ENCODE peak calls at places on chromosomes 13 and 19, in four cellular contexts. C, R, W and Y are unnamed samples.

GRCh38 chr13:110835721-110836599 is 78.9 kb downstream of the ANKRD10 start:
- DNase-seq in R (no peak), C (no peak), W (no peak), Y (no peak)

GRCh38 chr19:35089554-35089953 is 26.1 kb upstream of the FXYD3 start:
- DNase-seq in C (no peak), R (no peak), W (no peak), Y (no peak)

GRCh38 chr19:40716031-40716654 is 543 bp downstream of the COQ8B start:
- DNase-seq in W (peak), C (no peak), R (peak), Y (peak)

GRCh38 chr19:2059422-2060201 is 8.6 kb upstream of the MKNK2 start:
- DNase-seq in R (peak), C (no peak), W (peak), Y (no peak)

GRCh38 chr19:5025027-5025426 is 56.1 kb downstream of the KDM4B start:
- DNase-seq in R (no peak), C (no peak), W (no peak), Y (no peak)

GRCh38 chr19:12723643-12724426 is at the start of gene TNPO2:
- DNase-seq in W (no peak), C (peak), R (peak), Y (no peak)

GRCh38 chr13:108957369-108958012 is 328.1 kb downstream of the MYO16 start:
- DNase-seq in R (no peak), C (no peak), W (peak), Y (no peak)

GRCh38 chr13:25281193-25281936 is 5.9 kb downstream of the MTMR6 start:
- DNase-seq in C (no peak), R (no peak), W (no peak), Y (no peak)

GRCh38 chr13:109779074-109779473 is 7.3 kb downstream of the IRS2 start:
- DNase-seq in W (no peak), R (no peak), C (peak), Y (no peak)

GRCh38 chr19:29524912-29525870 is 603 bp upstream of the VSTM2B start:
- DNase-seq in C (no peak), R (no peak), W (no peak), Y (no peak)

GRCh38 chr19:51338563-51339312 is 3.2 kb downstream of the VSIG10L start:
- DNase-seq in C (peak), W (peak), R (peak), Y (peak)

GRCh38 chr19:57587529-57587928 is 3.6 kb downstream of the ZIK1 start:
- DNase-seq in C (no peak), W (peak), R (no peak), Y (no peak)

GRCh38 chr19:3608750-3609322 is 2.2 kb upstream of the TBXA2R start:
- DNase-seq in C (no peak), R (peak), W (peak), Y (no peak)

GRCh38 chr13:99378985-99379734 is 72.0 kb upstream of the GPR183 start:
- DNase-seq in W (no peak), C (no peak), R (no peak), Y (no peak)

GRCh38 chr13:27728271-27728670 is 64.0 kb upstream of the GSX1 start:
- DNase-seq in R (no peak), C (no peak), W (peak), Y (no peak)

GRCh38 chr19:2519482-2519881 is 43.6 kb downstream of the GADD45B start:
- DNase-seq in C (no peak), W (no peak), R (no peak), Y (no peak)

GRCh38 chr19:46791944-46792343 is 3.5 kb upstream of the SLC1A5 start:
- DNase-seq in R (no peak), C (no peak), W (no peak), Y (no peak)

GRCh38 chr13:41216160-41216559 is 21.8 kb upstream of the KBTBD7 start:
- DNase-seq in C (no peak), W (peak), R (no peak), Y (no peak)

GRCh38 chr19:35718345-35719041 is 690 bp downstream of the KMT2B start:
- DNase-seq in C (no peak), R (no peak), W (no peak), Y (peak)

GRCh38 chr19:47362321-47362720 is 13.2 kb downstream of the DHX34 start:
- DNase-seq in W (no peak), R (no peak), C (no peak), Y (no peak)

GRCh38 chr13:52195052-52195837 is 35.8 kb upstream of the NEK3 start:
- DNase-seq in R (peak), C (peak), W (no peak), Y (no peak)

GRCh38 chr19:53553865-53554791 is 16.2 kb downstream of the ZNF331 start:
- DNase-seq in W (no peak), C (peak), R (peak), Y (peak)